ENCODE peak calls at places on chromosomes 16 and 17, in seven cellular contexts. J, H, O, I, W, Z and K are unnamed samples.

GRCh38 chr17:49969134-49969759 is at the start of gene DLX4:
- DNase-seq in Z (no peak), H (peak; percentile 68), J (peak; percentile 74), O (peak; percentile 69), W (no peak), I (no peak), K (peak; percentile 57)

GRCh38 chr17:8791910-8792270 is 7.3 kb downstream of the MFSD6L start:
- DNase-seq in H (peak; percentile 20), Z (peak; percentile 86), J (no peak), O (peak; percentile 82), I (peak; percentile 38), W (peak; percentile 51), K (no peak)

GRCh38 chr17:82120148-82120547 is 22.1 kb upstream of the FASN start:
- DNase-seq in W (peak; percentile 69), I (peak; percentile 44), J (no peak), H (no peak), O (peak; percentile 76), Z (peak; percentile 43), K (no peak)

GRCh38 chr16:65480276-65480675 is 358.4 kb upstream of the CDH11 start:
- DNase-seq in Z (no peak), W (no peak), J (no peak), I (no peak), H (no peak), O (no peak), K (no peak)

GRCh38 chr16:65319621-65320231 is 197.9 kb upstream of the CDH11 start:
- DNase-seq in I (no peak), Z (no peak), O (no peak), J (no peak), W (no peak), H (no peak), K (peak; percentile 18)

GRCh38 chr17:31789707-31790505 is 69.1 kb downstream of the COPRS start:
- DNase-seq in I (no peak), O (no peak), W (no peak), J (no peak), Z (no peak), H (no peak), K (no peak)

GRCh38 chr16:27618611-27619380 is 68.9 kb downstream of the KATNIP start:
- DNase-seq in H (no peak), W (no peak), Z (no peak), I (no peak), O (no peak), J (no peak), K (no peak)

GRCh38 chr17:71412803-71413202 is 708.0 kb upstream of the SOX9 start:
- DNase-seq in Z (peak; percentile 99), J (no peak), O (peak; percentile 96), W (peak; percentile 99), I (peak; percentile 99), H (no peak), K (no peak)

GRCh38 chr17:1951920-1952319 is 73.2 kb downstream of the RTN4RL1 start:
- DNase-seq in W (no peak), O (no peak), I (no peak), Z (no peak), H (peak; percentile 39), J (peak; percentile 45), K (no peak)

GRCh38 chr16:22089910-22090309 is 2.4 kb upstream of the VWA3A start:
- DNase-seq in Z (no peak), O (no peak), J (no peak), I (no peak), H (no peak), W (no peak), K (no peak)

GRCh38 chr16:25886598-25886997 is 194.8 kb downstream of the HS3ST4 start:
- DNase-seq in I (no peak), Z (no peak), W (no peak), J (no peak), O (no peak), H (no peak), K (no peak)

GRCh38 chr16:12311887-12312286 is 335.4 kb downstream of the SNX29 start:
- DNase-seq in I (peak; percentile 6), O (peak; percentile 23), W (no peak), Z (no peak), H (no peak), J (no peak), K (no peak)

GRCh38 chr17:77279448-77280303 is 138.9 kb downstream of the SEC14L1 start:
- DNase-seq in O (no peak), H (peak; percentile 67), I (peak; percentile 73), Z (peak; percentile 86), J (peak; percentile 95), W (peak; percentile 23), K (peak; percentile 43)

GRCh38 chr16:68732068-68732680 is 4.9 kb upstream of the CDH1 start:
- DNase-seq in I (peak; percentile 50), O (no peak), H (peak; percentile 82), W (no peak), Z (peak; percentile 36), J (peak; percentile 89), K (peak; percentile 30)

GRCh38 chr16:84454611-84455010 is 49.8 kb downstream of the MEAK7 start:
- DNase-seq in J (no peak), I (no peak), H (peak; percentile 19), W (no peak), O (no peak), Z (no peak), K (no peak)

GRCh38 chr16:57859331-57859730 is 57.0 kb upstream of the KIFC3 start:
- DNase-seq in Z (peak; percentile 62), W (peak; percentile 34), O (peak; percentile 22), I (peak; percentile 41), H (no peak), J (peak; percentile 70), K (peak; percentile 79)

GRCh38 chr17:6940186-6940649 is 55.6 kb upstream of the ALOX12 start:
- DNase-seq in H (no peak), J (peak; percentile 72), O (no peak), Z (no peak), I (no peak), W (no peak), K (no peak)

GRCh38 chr17:78954684-78955083 is 25.0 kb downstream of the LGALS3BP start:
- DNase-seq in W (no peak), Z (no peak), O (no peak), J (no peak), I (no peak), H (no peak), K (no peak)

GRCh38 chr16:65071371-65072311 is 50.2 kb downstream of the CDH11 start:
- DNase-seq in H (no peak), I (peak; percentile 42), O (peak; percentile 78), Z (peak; percentile 74), J (no peak), W (peak; percentile 64), K (no peak)

GRCh38 chr17:8339540-8339939 is at the start of gene ODF4:
- DNase-seq in W (no peak), Z (no peak), J (no peak), O (no peak), H (no peak), I (no peak), K (no peak)

GRCh38 chr17:47225436-47225858 is 16.3 kb downstream of the MYL4 start:
- DNase-seq in H (no peak), Z (peak; percentile 89), W (peak; percentile 96), I (peak; percentile 99), J (no peak), O (peak; percentile 95), K (no peak)

GRCh38 chr17:78005452-78006171 is 47.1 kb downstream of the TNRC6C start:
- DNase-seq in O (no peak), Z (no peak), J (no peak), H (no peak), I (no peak), W (no peak), K (no peak)

GRCh38 chr17:80544655-80545498 is at the start of gene RPTOR:
- DNase-seq in I (peak; percentile 93), W (peak; percentile 89), O (peak; percentile 93), Z (peak; percentile 89), J (peak; percentile 91), H (peak; percentile 94), K (peak; percentile 91)

GRCh38 chr17:40021471-40021961 is 6.3 kb downstream of the CSF3 start:
- DNase-seq in J (no peak), H (no peak), I (peak; percentile 93), W (peak; percentile 61), O (peak; percentile 92), Z (peak; percentile 53), K (no peak)

GRCh38 chr17:1039511-1040215 is 42.7 kb downstream of the TIMM22 start:
- DNase-seq in I (no peak), Z (no peak), O (no peak), W (no peak), H (peak; percentile 62), J (no peak), K (no peak)

GRCh38 chr16:11429823-11430222 is 84.6 kb downstream of the RMI2 start:
- DNase-seq in O (no peak), J (no peak), I (no peak), Z (no peak), H (no peak), W (no peak), K (no peak)

GRCh38 chr17:1181769-1182137 is 2.0 kb upstream of the ABR start:
- DNase-seq in Z (peak; percentile 42), I (peak; percentile 27), O (no peak), W (peak; percentile 86), H (no peak), J (no peak), K (no peak)

GRCh38 chr16:35398208-35398607 is 1938.8 kb downstream of the TP53TG3F start:
- DNase-seq in H (no peak), J (no peak), I (no peak), O (no peak), W (no peak), Z (no peak), K (no peak)

GRCh38 chr17:49086649-49087048 is 45.9 kb upstream of the B4GALNT2 start:
- DNase-seq in O (no peak), W (no peak), Z (no peak), J (no peak), I (no peak), H (no peak), K (no peak)

GRCh38 chr17:28010406-28010805 is 32.1 kb upstream of the NLK start:
- DNase-seq in W (no peak), Z (no peak), H (no peak), O (no peak), J (no peak), I (no peak), K (no peak)

GRCh38 chr17:63841350-63842172 is 924 bp downstream of the SMARCD2 start:
- DNase-seq in O (peak; percentile 72), W (peak; percentile 34), J (peak; percentile 29), H (no peak), Z (peak; percentile 32), I (peak; percentile 44), K (peak; percentile 71)
- H3K4me2 ChIP-seq in O (peak overlapping the region; percentile 79), W (peak overlapping the region; percentile 94), J (peak overlapping the region; percentile 96), H (peak overlapping the region; percentile 64), Z (peak overlapping the region; percentile 96), I (peak overlapping the region; percentile 95), K (peak overlapping the region; percentile 99)

GRCh38 chr17:29615492-29616299 is 7.0 kb downstream of the CORO6 start:
- DNase-seq in H (peak; percentile 94), O (peak; percentile 96), Z (peak; percentile 79), I (peak; percentile 76), W (peak; percentile 55), J (peak; percentile 96), K (peak; percentile 94)
- H3K4me1 ChIP-seq in H (peaks cover 3% of the 10 kb centered on the region), O (no peaks in the 10 kb centered on the region), Z (peaks cover 19% of the 10 kb centered on the region), I (peaks cover 25% of the 10 kb centered on the region), W (peaks cover 7% of the 10 kb centered on the region), J (peaks cover 61% of the 10 kb centered on the region), K (peaks cover 23% of the 10 kb centered on the region)

GRCh38 chr16:71974068-71974818 is 26.0 kb downstream of the PKD1L3 start:
- DNase-seq in Z (no peak), O (no peak), J (peak; percentile 53), H (no peak), W (no peak), I (no peak), K (no peak)
- H3K4me2 ChIP-seq in Z (no peak overlapping the region), O (no peak overlapping the region), J (no peak overlapping the region), H (no peak overlapping the region), W (no peak overlapping the region), I (no peak overlapping the region), K (no peak overlapping the region)

GRCh38 chr17:68353121-68353521 is 61.8 kb downstream of the ARSG start:
- DNase-seq in W (no peak), H (no peak), I (peak; percentile 29), Z (no peak), J (no peak), O (no peak), K (no peak)
- H3K4me1 ChIP-seq in W (peaks cover 10% of the 10 kb centered on the region), H (no peaks in the 10 kb centered on the region), I (peaks cover 22% of the 10 kb centered on the region), Z (peaks cover 7% of the 10 kb centered on the region), J (no peaks in the 10 kb centered on the region), O (peaks cover 15% of the 10 kb centered on the region), K (no peaks in the 10 kb centered on the region)